ENCODE peak calls at places on chromosome X, in seven cellular contexts. Y is neuronal stem cell, H is H9, E is IMR-90, J is H1, P is mesendoderm, D is mesenchymal stem cell. A is an unnamed sample.

GRCh38 chrX:110142096-110142495 is 139.2 kb downstream of the TMEM164 start:
- DNase-seq in J (no peak), P (no peak), H (no peak), E (no peak), Y (no peak), D (no peak), A (no peak)

GRCh38 chrX:132837971-132838370 is 120.5 kb downstream of the HS6ST2 start:
- DNase-seq in P (no peak), D (no peak), J (no peak), E (no peak), Y (no peak), H (no peak), A (no peak)

GRCh38 chrX:28584025-28584424 is 3.2 kb upstream of the IL1RAPL1 start:
- DNase-seq in P (no peak), H (no peak), J (no peak), Y (no peak), E (no peak), D (no peak), A (no peak)

GRCh38 chrX:340641-341423 is 22.2 kb upstream of the GTPBP6 start:
- DNase-seq in J (peak; percentile 34), E (no peak), P (no peak), Y (no peak), D (no peak), H (no peak), A (no peak)

GRCh38 chrX:103756736-103757135 is 19.9 kb upstream of the PLP1 start:
- DNase-seq in P (no peak), Y (no peak), D (no peak), J (no peak), E (no peak), H (no peak), A (no peak)

GRCh38 chrX:153719238-153719637 is 4.9 kb downstream of the BCAP31 start:
- DNase-seq in Y (no peak), E (no peak), J (no peak), H (no peak), P (no peak), D (no peak), A (no peak)

GRCh38 chrX:36344301-36344700 is 424.8 kb downstream of the CFAP47 start:
- DNase-seq in D (no peak), H (no peak), P (no peak), E (no peak), Y (no peak), J (no peak), A (no peak)

GRCh38 chrX:103376118-103376978 is at the start of gene BEX3:
- DNase-seq in J (peak; percentile 70), P (peak; percentile 91), H (peak; percentile 93), D (peak; percentile 65), E (peak; percentile 59), Y (no peak), A (no peak)

GRCh38 chrX:130144509-130144908 is 21.1 kb downstream of the AIFM1 start:
- DNase-seq in J (no peak), E (peak; percentile 78), P (no peak), Y (no peak), H (no peak), D (no peak), A (no peak)

GRCh38 chrX:129958814-129959492 is 23.5 kb upstream of the BCORL1 start:
- DNase-seq in E (peak; percentile 24), H (no peak), D (peak; percentile 67), P (no peak), J (no peak), Y (no peak), A (no peak)

GRCh38 chrX:135425026-135425425 is 3.3 kb downstream of the SMIM10L2A start:
- DNase-seq in H (no peak), P (no peak), J (no peak), Y (no peak), E (no peak), D (no peak), A (no peak)

GRCh38 chrX:21847342-21847741 is 7.9 kb downstream of the MBTPS2 start:
- DNase-seq in Y (no peak), D (no peak), J (no peak), P (no peak), E (no peak), H (no peak), A (no peak)

GRCh38 chrX:94814216-94814615 is 1140.2 kb downstream of the FAM133A start:
- DNase-seq in E (no peak), P (no peak), Y (no peak), J (no peak), D (no peak), H (no peak), A (no peak)

GRCh38 chrX:63889001-63889400 is 104.0 kb upstream of the ARHGEF9 start:
- DNase-seq in Y (no peak), E (peak; percentile 41), H (no peak), J (no peak), P (peak; percentile 9), D (peak; percentile 6), A (no peak)

GRCh38 chrX:108447303-108447702 is 7.7 kb downstream of the COL4A5 start:
- DNase-seq in Y (no peak), D (peak; percentile 35), J (no peak), H (no peak), P (no peak), E (peak; percentile 16), A (no peak)

GRCh38 chrX:15834827-15835595 is 19.6 kb downstream of the AP1S2 start:
- DNase-seq in J (no peak), Y (no peak), P (peak; percentile 66), E (peak; percentile 60), H (no peak), D (no peak), A (peak; percentile 74)

GRCh38 chrX:104707572-104707971 is 141.6 kb downstream of the IL1RAPL2 start:
- DNase-seq in D (no peak), H (no peak), E (no peak), Y (no peak), P (no peak), J (no peak), A (no peak)

GRCh38 chrX:130110379-130111219 is at the start of gene ELF4:
- DNase-seq in H (no peak), E (peak; percentile 37), P (peak; percentile 45), J (no peak), Y (no peak), D (peak; percentile 62), A (peak; percentile 64)

GRCh38 chrX:11770320-11770719 is 12.3 kb downstream of the MSL3 start:
- DNase-seq in Y (peak; percentile 33), J (no peak), H (peak; percentile 41), P (peak; percentile 53), E (peak; percentile 63), D (peak; percentile 60), A (peak; percentile 16)

GRCh38 chrX:102651968-102652744 is 873 bp downstream of the GPRASP1 start:
- DNase-seq in D (peak; percentile 62), E (peak; percentile 29), P (peak; percentile 55), Y (no peak), J (peak; percentile 47), H (no peak), A (peak; percentile 44)

GRCh38 chrX:17547658-17548057 is 172.7 kb downstream of the NHS start:
- DNase-seq in Y (no peak), E (peak; percentile 91), D (peak; percentile 55), J (no peak), H (no peak), P (no peak), A (peak; percentile 76)

GRCh38 chrX:130778773-130779172 is 124.2 kb downstream of the ENOX2 start:
- DNase-seq in H (no peak), P (no peak), D (no peak), E (peak; percentile 12), Y (no peak), J (no peak), A (peak; percentile 52)

GRCh38 chrX:100413231-100413630 is 3.2 kb upstream of the PCDH19 start:
- DNase-seq in Y (no peak), E (peak; percentile 48), P (peak; percentile 67), D (peak; percentile 50), J (no peak), H (no peak), A (peak; percentile 67)

GRCh38 chrX:70138622-70139021 is 5.4 kb downstream of the IGBP1 start:
- DNase-seq in Y (no peak), J (no peak), D (no peak), H (no peak), P (no peak), E (no peak), A (no peak)
- H3K18ac ChIP-seq in Y (no peak overlapping the region), J (no peak overlapping the region), D (no peak overlapping the region), H (no peak overlapping the region), P (no peak overlapping the region), E (no peak overlapping the region), A (no peak overlapping the region)

GRCh38 chrX:79336869-79337815 is 30.0 kb downstream of the ITM2A start:
- DNase-seq in H (no peak), D (no peak), Y (no peak), P (peak; percentile 0), J (no peak), E (no peak), A (no peak)
- H3K18ac ChIP-seq in H (no peak overlapping the region), D (no peak overlapping the region), Y (no peak overlapping the region), P (no peak overlapping the region), J (no peak overlapping the region), E (no peak overlapping the region), A (no peak overlapping the region)

DNA sequence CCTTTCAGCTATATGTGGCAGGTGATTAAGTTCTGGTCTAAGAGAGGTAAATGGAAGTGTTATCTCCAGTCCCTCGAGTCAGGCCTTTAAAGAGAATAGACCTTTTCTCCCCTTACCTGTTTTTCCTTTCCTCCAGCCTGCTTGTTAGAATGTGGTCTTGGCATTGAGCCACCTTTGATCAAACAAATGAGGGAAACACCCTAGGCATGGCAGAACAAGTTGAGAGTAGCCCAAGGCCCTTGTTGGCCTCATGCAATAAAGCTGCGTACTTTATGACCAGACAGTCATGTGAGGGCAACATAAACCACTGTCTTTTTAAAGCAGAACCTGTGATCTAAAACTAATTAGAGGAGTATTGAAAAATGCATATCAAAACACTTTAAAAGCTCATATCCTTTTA is 13.2 kb upstream of the IL13RA2 start:
- DNase-seq in E (no peak), P (no peak), J (no peak), H (no peak), Y (no peak), D (no peak), A (no peak)
- H3K18ac ChIP-seq in E (no peak overlapping the region), P (no peak overlapping the region), J (no peak overlapping the region), H (no peak overlapping the region), Y (no peak overlapping the region), D (no peak overlapping the region), A (no peak overlapping the region)

GRCh38 chrX:137432609-137433008 is 133.3 kb upstream of the ZIC3 start:
- DNase-seq in P (peak; percentile 80), E (no peak), H (peak; percentile 61), Y (no peak), D (no peak), J (peak; percentile 51), A (peak; percentile 7)

GRCh38 chrX:137430984-137431475 is 134.9 kb upstream of the ZIC3 start:
- DNase-seq in Y (no peak), E (no peak), P (peak; percentile 92), D (no peak), J (no peak), H (no peak), A (no peak)

GRCh38 chrX:137428777-137429564 is 137.0 kb upstream of the ZIC3 start:
- DNase-seq in Y (no peak), H (peak; percentile 43), P (peak; percentile 64), E (no peak), J (peak; percentile 77), D (no peak), A (no peak)

GRCh38 chrX:137430301-137430700 is 135.6 kb upstream of the ZIC3 start:
- DNase-seq in H (peak; percentile 42), Y (no peak), J (no peak), D (no peak), E (no peak), P (peak; percentile 69), A (no peak)

GRCh38 chrX:137431693-137432488 is 134.0 kb upstream of the ZIC3 start:
- DNase-seq in Y (no peak), J (no peak), H (peak; percentile 71), P (peak; percentile 96), E (no peak), D (no peak), A (no peak)
- H3K18ac ChIP-seq in Y (no peak overlapping the region), J (no peak overlapping the region), H (no peak overlapping the region), P (no peak overlapping the region), E (no peak overlapping the region), D (no peak overlapping the region), A (no peak overlapping the region)